ENCODE peak calls at places on chromosomes 5 and 9, in nine cellular contexts. L is GM12878; A is hepatocyte; C is neural crest cell; R is neural progenitor cell; B is AG04449; W is mesothelial cell of epicardium; K is lower lobe of right lung; Z is CD4-positive, alpha-beta T cell. F is an unnamed sample.

GRCh38 chr5:88660947-88661869 is 221.8 kb downstream of the MEF2C start:
- DNase-seq in L (no peak), A (peak), C (peak), R (peak), B (no peak), W (peak), K (no peak), Z (no peak), F (peak)

GRCh38 chr5:100900796-100901731 is 2.0 kb downstream of the ST8SIA4 start:
- DNase-seq in L (peak), A (peak), C (peak), R (peak), B (no peak), W (peak), K (peak), Z (peak), F (peak)

GRCh38 chr5:7884491-7885273 is 15.7 kb downstream of the MTRR start:
- DNase-seq in L (no peak), A (no peak), C (no peak), R (no peak), B (no peak), W (no peak), K (peak), Z (no peak), F (no peak)

GRCh38 chr5:98301567-98301966 is 471.9 kb upstream of the RGMB start:
- DNase-seq in L (no peak), A (no peak), C (peak), R (no peak), B (no peak), W (no peak), K (no peak), Z (no peak), F (no peak)

GRCh38 chr9:124975131-124975530 is 34.2 kb upstream of the GOLGA1 start:
- DNase-seq in L (no peak), A (no peak), C (no peak), R (no peak), B (no peak), W (no peak), K (no peak), Z (no peak), F (no peak)

GRCh38 chr9:131010482-131011273 is 1.7 kb downstream of the LAMC3 start:
- DNase-seq in L (no peak), A (no peak), C (no peak), R (no peak), B (no peak), W (no peak), K (no peak), Z (no peak), F (no peak)

GRCh38 chr5:122915717-122916399 is 70.4 kb downstream of the SNX24 start:
- DNase-seq in L (no peak), A (no peak), C (no peak), R (no peak), B (no peak), W (no peak), K (no peak), Z (no peak), F (peak)

GRCh38 chr9:128921881-128922763 is 1.3 kb downstream of the PHYHD1 start:
- DNase-seq in L (no peak), A (peak), C (peak), R (peak), B (no peak), W (peak), K (peak), Z (no peak), F (no peak)

GRCh38 chr5:177089146-177089545 is 2.4 kb downstream of the FGFR4 start:
- DNase-seq in L (no peak), A (no peak), C (no peak), R (no peak), B (no peak), W (no peak), K (no peak), Z (no peak), F (no peak)

GRCh38 chr9:33225319-33226152 is 14.4 kb upstream of the SPINK4 start:
- DNase-seq in L (peak), A (peak), C (peak), R (peak), B (peak), W (peak), K (no peak), Z (peak), F (peak)

GRCh38 chr5:173514666-173515065 is 101.8 kb downstream of the BOD1 start:
- DNase-seq in L (no peak), A (no peak), C (no peak), R (no peak), B (no peak), W (no peak), K (no peak), Z (no peak), F (no peak)

GRCh38 chr5:57468481-57469165 is 14.0 kb downstream of the ACTBL2 start:
- DNase-seq in L (no peak), A (no peak), C (no peak), R (no peak), B (no peak), W (no peak), K (no peak), Z (no peak), F (no peak)

GRCh38 chr9:33867747-33868429 is 50.9 kb downstream of the UBE2R2 start:
- DNase-seq in L (no peak), A (no peak), C (no peak), R (no peak), B (no peak), W (no peak), K (no peak), Z (no peak), F (no peak)

GRCh38 chr9:125908138-125908537 is 161.0 kb downstream of the PBX3 start:
- DNase-seq in L (no peak), A (no peak), C (no peak), R (no peak), B (no peak), W (no peak), K (no peak), Z (no peak), F (no peak)

GRCh38 chr5:32353420-32353819 is 40.7 kb upstream of the MTMR12 start:
- DNase-seq in L (no peak), A (no peak), C (no peak), R (no peak), B (no peak), W (no peak), K (no peak), Z (no peak), F (no peak)

GRCh38 chr9:12708562-12709298 is 15.5 kb downstream of the TYRP1 start:
- DNase-seq in L (no peak), A (peak), C (no peak), R (no peak), B (no peak), W (no peak), K (no peak), Z (no peak), F (no peak)

GRCh38 chr9:96394832-96395496 is 11.5 kb upstream of the SLC35D2 start:
- DNase-seq in L (no peak), A (no peak), C (no peak), R (no peak), B (no peak), W (no peak), K (no peak), Z (no peak), F (no peak)

GRCh38 chr5:133472829-133473228 is 139.5 kb downstream of the FSTL4 start:
- DNase-seq in L (no peak), A (no peak), C (no peak), R (no peak), B (no peak), W (no peak), K (no peak), Z (no peak), F (no peak)

GRCh38 chr5:165321912-165322311 is 1816.5 kb downstream of the MAT2B start:
- DNase-seq in L (no peak), A (no peak), C (no peak), R (no peak), B (peak), W (no peak), K (no peak), Z (no peak), F (no peak)

GRCh38 chr9:134139081-134139480 is 3.2 kb downstream of the WDR5 start:
- DNase-seq in L (no peak), A (peak), C (no peak), R (no peak), B (no peak), W (no peak), K (no peak), Z (no peak), F (no peak)

GRCh38 chr5:6576861-6577501 is 55.9 kb downstream of the NSUN2 start:
- DNase-seq in L (peak), A (peak), C (peak), R (peak), B (no peak), W (peak), K (no peak), Z (no peak), F (peak)

GRCh38 chr5:55146543-55147151 is 13.3 kb upstream of the GPX8 start:
- DNase-seq in L (peak), A (peak), C (peak), R (peak), B (peak), W (peak), K (peak), Z (peak), F (peak)

GRCh38 chr9:20532584-20532983 is 89.7 kb downstream of the MLLT3 start:
- DNase-seq in L (no peak), A (no peak), C (no peak), R (peak), B (no peak), W (no peak), K (no peak), Z (no peak), F (no peak)

GRCh38 chr9:36827593-36827992 is 206.5 kb downstream of the PAX5 start:
- DNase-seq in L (no peak), A (no peak), C (no peak), R (peak), B (no peak), W (no peak), K (no peak), Z (no peak), F (no peak)

DNA sequence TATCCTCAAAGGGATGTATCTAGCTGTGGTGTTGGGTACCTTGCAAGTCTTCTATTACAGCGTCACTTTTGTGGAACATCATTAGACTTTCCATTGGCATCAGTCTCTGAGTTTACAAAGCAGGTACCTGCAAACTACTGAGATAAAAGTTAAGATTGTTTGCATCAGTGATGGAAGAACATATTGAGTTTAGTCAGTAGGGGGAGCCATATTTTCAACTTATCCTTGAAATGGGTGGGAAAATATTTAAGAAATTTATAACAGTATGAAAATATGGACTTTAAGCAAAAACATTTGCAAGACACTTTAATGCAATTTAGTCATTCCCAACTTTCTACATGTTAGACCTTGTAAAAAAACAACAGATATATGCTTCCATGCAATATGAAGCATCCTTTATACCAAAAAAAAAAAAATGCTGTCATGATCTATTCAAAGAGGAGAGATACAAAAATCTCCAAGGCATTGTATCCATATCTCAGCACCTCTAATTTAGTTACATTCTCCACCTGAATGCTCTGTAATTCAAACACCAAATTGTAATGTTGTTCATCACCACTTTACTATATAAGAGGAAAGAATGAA is 98.6 kb upstream of the ADAMTS19 start:
- DNase-seq in L (no peak), A (peak), C (no peak), R (peak), B (no peak), W (no peak), K (no peak), Z (no peak), F (peak)
- TF ChIP-seq CTCF in L (no peak), A (peak), C (peak), R (peak), B (peak), W (peak), K (no peak), Z (no peak), F (no peak)

DNA sequence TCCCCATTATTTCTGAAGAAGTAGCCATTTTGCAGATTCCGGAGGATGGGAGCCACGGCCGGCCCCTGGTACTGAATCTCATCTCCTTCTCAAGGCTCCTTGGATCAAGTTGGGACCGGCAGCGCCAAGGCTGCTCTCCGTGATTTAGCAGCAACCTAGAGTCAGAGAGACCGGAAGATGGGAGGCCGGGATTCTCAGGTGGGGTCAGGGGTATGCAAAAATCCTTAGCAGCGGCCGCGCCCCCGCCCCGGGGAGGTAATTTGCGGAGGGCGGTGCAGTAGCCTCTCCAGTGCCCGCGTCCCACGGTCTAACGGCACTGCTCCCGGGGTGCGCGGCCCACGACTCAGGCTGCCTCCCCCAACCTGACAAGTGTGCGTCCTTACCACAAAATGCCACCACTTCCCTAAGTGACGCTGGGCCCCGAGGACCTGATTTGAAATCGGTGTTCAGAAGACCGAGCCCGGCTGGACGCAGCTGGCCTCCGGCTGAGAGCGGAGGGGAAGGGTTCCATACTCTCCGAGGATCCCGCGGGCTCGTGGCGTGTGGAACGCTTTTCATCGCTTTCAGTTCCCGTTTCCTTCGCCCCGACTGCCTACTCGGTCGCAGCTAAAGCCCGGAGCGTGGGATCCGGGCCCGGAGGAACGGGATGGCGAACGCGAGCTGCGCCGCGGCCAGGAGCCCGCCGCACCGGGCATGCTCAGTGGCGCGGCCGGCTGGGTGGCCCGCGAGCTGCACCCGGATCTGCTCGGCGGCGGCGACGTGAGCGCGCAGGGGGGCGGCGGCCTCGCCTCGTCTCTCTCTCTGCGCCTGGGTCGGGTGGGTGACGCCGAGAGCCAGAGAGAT is at the start of gene SCAMP1:
- DNase-seq in L (peak), A (peak), C (peak), R (peak), B (no peak), W (peak), K (peak), Z (peak), F (peak)
- TF ChIP-seq CTCF in L (peak), A (peak), C (peak), R (peak), B (peak), W (peak), K (peak), Z (peak), F (peak)

DNA sequence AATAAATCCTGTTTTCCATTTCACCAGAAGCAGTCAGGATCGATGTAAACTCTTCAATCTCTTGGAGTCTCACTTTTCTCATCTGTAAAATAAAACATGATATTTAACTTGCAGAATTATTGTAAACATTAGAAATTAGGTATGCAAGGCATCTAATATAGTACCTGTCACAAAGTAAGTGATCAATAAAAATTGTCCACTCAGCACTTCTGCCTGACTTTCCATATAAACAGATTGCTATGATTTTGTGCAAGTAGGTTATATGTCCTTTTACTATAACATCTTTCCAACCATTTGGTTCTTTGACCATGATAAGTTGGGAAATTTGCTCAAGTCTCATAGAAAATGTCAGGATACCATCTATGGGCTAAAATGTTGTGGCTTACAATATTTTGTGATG is 148.8 kb upstream of the MTAP start:
- DNase-seq in L (no peak), A (no peak), C (no peak), R (no peak), B (no peak), W (no peak), K (no peak), Z (no peak), F (no peak)
- TF ChIP-seq CTCF in L (no peak), A (no peak), C (no peak), R (no peak), B (no peak), W (no peak), K (no peak), Z (no peak), F (no peak)

GRCh38 chr5:148120317-148120716 is 48.0 kb upstream of the SPINK14 start:
- DNase-seq in L (no peak), A (no peak), C (no peak), R (no peak), B (no peak), W (no peak), K (no peak), Z (no peak), F (no peak)

DNA sequence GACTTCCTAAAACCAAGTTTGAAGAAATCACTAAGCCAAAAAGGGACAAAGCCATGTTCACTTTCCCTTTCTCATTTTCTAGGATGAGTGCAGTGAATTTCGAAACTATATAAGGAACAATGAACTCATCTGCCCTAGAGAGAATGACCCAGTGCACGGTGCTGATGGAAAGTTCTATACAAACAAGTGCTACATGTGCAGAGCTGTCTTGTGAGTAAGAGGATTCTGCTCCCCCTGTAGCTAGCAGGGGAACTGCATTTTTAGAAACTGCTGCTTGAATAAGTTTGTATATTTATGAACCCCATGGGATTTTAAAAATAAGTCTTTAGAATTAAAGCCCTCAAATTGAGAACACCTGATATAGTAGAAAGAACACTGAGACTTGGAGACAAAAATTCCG is 42.7 kb upstream of the SPINK14 start:
- DNase-seq in L (no peak), A (peak), C (no peak), R (no peak), B (no peak), W (no peak), K (no peak), Z (no peak), F (no peak)
- TF ChIP-seq CTCF in L (no peak), A (no peak), C (peak), R (peak), B (no peak), W (no peak), K (no peak), Z (no peak), F (no peak)